ENCODE peak calls at places on chromosomes 2 and 18, in five cellular contexts. I is GM12878, W is K562, S is HepG2, X is HCT116. C is an unnamed sample.

GRCh38 chr18:33744032-33744697 is 166.1 kb downstream of the ASXL3 start:
- DNase-seq in I (no peak), X (no peak), S (no peak), W (no peak), C (no peak)

GRCh38 chr2:62505649-62506420 is at the start of gene TMEM17:
- DNase-seq in W (peak), S (no peak), I (peak), X (peak), C (peak)

GRCh38 chr2:84942964-84943421 is 28.0 kb upstream of the KCMF1 start:
- DNase-seq in S (no peak), W (no peak), I (peak), X (no peak), C (no peak)

GRCh38 chr2:105872142-105872728 is 127.5 kb downstream of the NCK2 start:
- DNase-seq in W (no peak), I (no peak), S (no peak), X (no peak), C (no peak)

GRCh38 chr18:10707294-10707693 is 181.5 kb downstream of the NAPG start:
- DNase-seq in S (no peak), W (no peak), X (no peak), I (no peak), C (no peak)

GRCh38 chr18:59951591-59951990 is 51.8 kb downstream of the PMAIP1 start:
- DNase-seq in I (no peak), X (peak), S (no peak), W (no peak), C (no peak)

GRCh38 chr2:153622285-153622684 is 143.7 kb upstream of the RPRM start:
- DNase-seq in W (no peak), S (peak), I (no peak), X (no peak), C (no peak)

GRCh38 chr2:37711308-37711731 is 39.9 kb upstream of the CDC42EP3 start:
- DNase-seq in I (no peak), X (peak), S (no peak), W (no peak), C (no peak)

GRCh38 chr2:178271629-178272333 is 77.5 kb downstream of the OSBPL6 start:
- DNase-seq in W (no peak), I (no peak), S (no peak), X (no peak), C (no peak)

GRCh38 chr2:43634604-43635306 is 2.3 kb upstream of the PLEKHH2 start:
- DNase-seq in X (no peak), W (no peak), I (no peak), S (peak), C (no peak)

GRCh38 chr2:151228847-151229497 is 32.7 kb downstream of the RBM43 start:
- DNase-seq in W (no peak), I (no peak), S (no peak), X (no peak), C (no peak)

GRCh38 chr2:121189656-121190381 is 95.2 kb downstream of the TFCP2L1 start:
- DNase-seq in I (no peak), S (no peak), W (no peak), X (no peak), C (peak)

GRCh38 chr2:7377861-7378569 is 460.8 kb downstream of the RNF144A start:
- DNase-seq in I (no peak), W (no peak), S (no peak), X (no peak), C (peak)

DNA sequence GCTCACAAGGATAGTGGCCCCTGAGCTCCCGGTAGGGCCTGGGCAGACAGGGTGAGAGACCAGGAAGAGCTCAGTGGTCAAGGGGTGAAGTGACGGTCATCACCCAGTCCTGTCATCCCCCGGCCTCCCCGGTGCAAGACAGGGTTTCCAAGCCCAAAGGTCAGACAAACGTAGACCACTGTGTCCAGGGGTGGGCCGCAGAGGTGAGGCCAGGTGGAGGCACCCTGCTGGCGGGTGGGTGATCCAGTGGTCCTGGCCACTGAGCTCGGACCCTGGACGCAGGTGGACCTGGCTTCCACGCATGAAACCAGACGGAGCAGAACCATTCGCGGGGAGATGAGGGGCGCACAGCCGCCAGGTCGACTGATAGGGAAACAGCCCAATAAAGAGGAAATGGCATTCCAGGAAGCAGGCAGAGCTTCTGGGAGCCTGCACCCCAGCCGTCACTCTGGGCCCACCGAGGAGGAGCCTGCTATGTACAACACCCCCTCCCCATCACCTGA is 14.4 kb upstream of the SNED1 start:
- DNase-seq in S (no peak), W (no peak), X (no peak), I (no peak), C (no peak)
- TF ChIP-seq JUND in S (no peak), W (no peak), X (no peak), I (no peak), C (no peak)

GRCh38 chr2:33559986-33560385 is 39.1 kb downstream of the FAM98A start:
- DNase-seq in S (no peak), I (no peak), X (no peak), W (no peak), C (no peak)
- TF ChIP-seq ZBTB33 in S (no peak), I (no peak), X (no peak), W (no peak), C (no peak)

DNA sequence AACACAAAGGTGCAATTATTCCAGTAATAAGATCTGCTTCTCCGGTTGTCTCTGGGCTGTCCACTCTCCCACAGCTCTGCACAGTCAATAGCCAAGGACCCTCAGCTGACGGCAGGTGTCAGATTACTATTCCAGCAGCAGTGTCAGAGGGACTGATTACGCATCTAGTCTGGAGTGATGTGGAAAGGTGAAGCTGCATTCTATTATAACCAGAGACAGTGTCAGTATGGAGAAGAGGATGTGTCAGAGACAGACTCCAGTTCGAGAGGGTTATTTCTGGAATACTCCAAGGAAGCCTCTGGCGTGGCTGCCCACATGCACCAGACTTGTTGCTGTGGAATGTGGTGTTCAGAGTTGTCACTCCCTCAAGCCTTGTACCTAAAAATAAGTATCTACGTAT is 163.6 kb upstream of the TMEM200C start:
- DNase-seq in I (no peak), S (peak), W (no peak), X (no peak), C (no peak)
- TF ChIP-seq JUND in I (no peak), S (no peak), W (no peak), X (no peak), C (no peak)

GRCh38 chr2:54964271-54964670 is 86.0 kb downstream of the RTN4 start:
- DNase-seq in I (no peak), S (no peak), W (no peak), X (no peak), C (no peak)
- TF ChIP-seq ZBTB33 in I (no peak), S (no peak), W (no peak), X (no peak), C (no peak)

GRCh38 chr2:147847746-147848391 is 3.0 kb downstream of the ACVR2A start:
- DNase-seq in W (no peak), X (no peak), I (no peak), S (no peak), C (no peak)

GRCh38 chr2:147843864-147844690 is 752 bp upstream of the ACVR2A start:
- DNase-seq in S (peak), W (peak), I (no peak), X (peak), C (peak)

GRCh38 chr2:147845608-147846002 is 776 bp downstream of the ACVR2A start:
- DNase-seq in X (no peak), I (no peak), W (no peak), S (peak), C (no peak)

GRCh38 chr2:147844691-147845607 is at the start of gene ACVR2A:
- DNase-seq in W (peak), I (peak), S (peak), X (no peak), C (peak)

DNA sequence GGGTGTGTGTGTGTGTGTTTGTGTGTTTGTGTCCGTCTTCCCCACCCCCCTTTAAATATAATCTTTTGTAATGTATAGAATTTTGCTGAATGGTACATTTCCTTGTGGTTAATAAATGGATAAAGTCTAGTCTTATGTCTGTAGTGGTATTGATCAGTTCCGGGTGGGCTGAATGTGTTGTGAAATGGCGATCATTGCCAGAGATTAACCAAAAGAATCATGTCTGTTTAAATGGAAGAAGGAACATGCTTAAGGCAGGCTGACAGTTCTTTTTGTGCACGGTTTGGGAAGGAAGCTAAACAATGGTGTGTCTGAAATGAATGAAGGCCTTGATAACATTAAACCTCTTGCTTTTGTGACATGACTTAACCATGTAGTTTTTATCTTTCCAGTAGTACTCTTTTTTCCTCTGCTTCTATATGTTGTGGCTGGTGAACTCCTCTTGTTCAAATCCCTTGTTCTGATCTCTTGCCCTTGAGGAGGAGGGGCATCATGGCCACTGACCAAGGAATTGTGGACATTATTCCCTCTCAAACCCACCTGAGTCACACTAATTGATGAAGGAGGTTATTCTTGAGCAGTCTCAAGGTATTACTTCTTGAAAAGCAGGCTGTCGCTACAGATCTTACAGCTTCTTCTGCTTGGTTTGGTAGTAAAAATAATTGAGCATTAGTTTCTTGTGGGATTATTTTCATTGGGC is 1.7 kb downstream of the ACVR2A start:
- DNase-seq in X (no peak), S (peak), I (no peak), W (no peak), C (no peak)
- TF ChIP-seq JUND in X (no peak), S (no peak), I (no peak), W (no peak), C (no peak)

GRCh38 chr2:8632755-8633154 is 49.1 kb upstream of the ID2 start:
- DNase-seq in X (no peak), S (no peak), I (no peak), W (no peak), C (no peak)
- TF ChIP-seq ZBTB33 in X (no peak), S (no peak), I (no peak), W (no peak), C (no peak)

GRCh38 chr18:7417742-7418141 is 149.4 kb upstream of the PTPRM start:
- DNase-seq in X (no peak), I (no peak), S (no peak), W (no peak), C (no peak)

GRCh38 chr18:7413906-7414305 is 153.2 kb upstream of the PTPRM start:
- DNase-seq in S (no peak), I (no peak), X (no peak), W (no peak), C (no peak)

GRCh38 chr18:7414459-7414858 is 152.7 kb upstream of the PTPRM start:
- DNase-seq in I (no peak), S (no peak), W (no peak), X (no peak), C (no peak)

DNA sequence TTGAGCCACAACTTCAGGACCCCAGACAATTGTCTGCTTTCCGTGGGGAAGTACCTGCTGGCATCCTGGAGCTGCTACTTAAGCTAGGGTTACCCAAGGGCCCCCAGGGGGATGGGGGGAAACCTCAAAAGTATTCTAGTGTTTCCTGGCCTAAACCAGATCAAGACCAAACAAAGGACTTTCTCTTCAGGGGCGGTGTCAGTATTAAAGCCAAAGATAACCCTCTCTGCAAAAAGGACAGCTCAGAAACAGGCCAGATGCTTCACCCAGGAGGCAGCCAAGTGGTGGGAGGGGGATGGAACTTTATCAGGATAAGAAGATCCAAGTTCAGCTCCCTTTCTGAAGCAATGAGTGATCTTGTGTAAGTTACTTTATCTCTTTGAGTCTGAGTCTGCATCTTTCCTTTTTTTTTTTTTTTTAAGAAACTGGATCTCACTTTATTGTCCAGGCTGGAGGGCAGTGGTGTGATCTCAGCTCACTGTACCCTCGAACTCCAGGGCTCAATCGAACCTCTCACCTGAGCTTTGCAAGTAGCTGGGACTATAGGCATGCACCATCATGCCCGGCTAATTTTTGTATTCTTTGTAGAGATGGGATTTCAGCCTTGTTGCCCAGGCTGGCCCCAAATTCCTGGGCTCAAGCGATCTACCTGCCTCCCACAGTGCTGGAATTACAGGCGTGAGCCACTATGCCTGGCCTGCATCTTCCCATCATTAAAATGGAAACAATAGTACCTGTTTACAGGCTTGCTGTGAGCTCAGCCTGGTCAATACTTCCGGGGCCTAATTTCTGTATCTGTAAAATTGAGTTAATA is 151.8 kb upstream of the PTPRM start:
- DNase-seq in W (no peak), X (no peak), S (no peak), I (no peak), C (no peak)
- TF ChIP-seq JUND in W (no peak), X (no peak), S (no peak), I (no peak), C (no peak)

DNA sequence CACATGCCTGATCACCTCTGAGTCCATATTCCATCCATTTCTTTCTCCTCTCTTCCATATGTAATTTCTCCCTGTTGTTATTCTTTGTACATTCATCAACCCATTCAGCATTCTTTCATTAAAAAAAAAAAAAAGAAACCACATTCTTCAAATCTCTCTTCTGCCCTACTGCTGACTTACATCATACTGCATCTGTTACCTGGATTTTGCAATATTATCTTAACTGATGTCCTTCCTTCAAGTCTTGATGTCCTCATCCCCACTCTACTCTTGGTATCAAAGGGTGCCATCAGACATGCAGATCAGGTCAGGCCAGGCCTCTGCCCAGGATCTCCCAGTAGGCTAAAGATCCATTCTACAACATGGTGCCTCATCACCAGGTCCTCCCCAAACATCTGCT is 90.6 kb downstream of the SGPP2 start:
- DNase-seq in S (no peak), I (no peak), W (no peak), X (no peak), C (no peak)
- TF ChIP-seq ZBTB33 in S (no peak), I (no peak), W (no peak), X (no peak), C (no peak)

DNA sequence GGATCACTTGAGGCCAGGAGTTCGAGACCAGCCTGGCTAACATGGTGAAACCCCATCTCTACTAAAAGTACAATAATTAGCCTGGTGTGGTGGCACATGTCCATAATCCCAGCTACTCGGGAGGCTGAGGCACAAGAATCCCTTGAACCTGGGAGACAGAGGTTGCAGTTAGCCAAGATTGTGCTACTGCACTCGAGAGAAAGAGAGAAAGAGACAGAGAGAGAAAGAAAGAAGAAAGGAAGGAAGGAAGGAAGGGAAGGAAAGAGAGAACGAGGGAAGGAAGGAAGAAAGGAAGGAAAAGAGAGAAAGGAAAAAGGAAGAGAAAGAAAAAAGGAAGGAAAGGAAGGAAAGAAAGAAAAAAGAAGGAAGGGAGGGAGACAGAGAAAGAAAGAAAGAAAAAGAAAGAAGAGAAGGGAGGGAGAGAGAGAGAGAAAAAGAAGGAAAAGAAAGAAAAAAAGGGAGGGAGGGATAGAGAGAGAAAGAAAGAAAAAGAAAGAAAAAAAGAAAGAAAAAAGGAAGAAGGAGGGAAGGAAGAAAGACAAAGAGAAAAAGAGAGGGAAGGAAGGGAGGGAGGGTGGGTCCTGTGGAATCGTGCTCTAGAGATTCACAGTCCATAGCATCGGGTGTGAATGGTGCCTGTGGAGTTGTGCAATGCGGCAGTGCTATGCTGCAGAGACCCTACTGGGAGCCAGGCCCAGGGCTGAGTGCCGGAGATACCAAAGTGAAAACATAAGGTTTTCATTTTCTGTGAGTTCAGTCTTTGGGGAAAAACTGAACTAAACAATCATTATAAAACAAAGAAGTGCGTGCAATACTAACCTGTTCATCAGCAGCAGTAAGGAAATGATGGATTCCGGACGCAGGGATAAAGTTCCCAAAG is 4.6 kb upstream of the SDC1 start:
- DNase-seq in X (no peak), S (no peak), W (no peak), I (no peak), C (peak)
- TF ChIP-seq JUND in X (no peak), S (no peak), W (no peak), I (no peak), C (no peak)

GRCh38 chr18:77129150-77129551 is 3.4 kb downstream of the MBP start:
- DNase-seq in I (no peak), S (no peak), X (no peak), W (no peak), C (no peak)
- TF ChIP-seq ZBTB33 in I (no peak), S (no peak), X (no peak), W (no peak), C (peak)